ENCODE peak calls at places on chromosomes 11 and 22, in ten cellular contexts. C is fibroblast of villous mesenchyme; E is mesendoderm; V is lung; F is CD4-positive, CD25-positive, alpha-beta regulatory T cell; O is astrocyte of the spinal cord; P is IMR-90; N is coronary artery; I is RWPE2; U is fibroblast of mammary gland. Y is an unnamed sample.

GRCh38 chr11:132126973-132127900 is 756.8 kb downstream of the NTM start:
- DNase-seq in C (peak), E (peak), V (peak), F (no peak), O (peak), P (peak), N (no peak), I (no peak), U (peak), Y (no peak)

GRCh38 chr11:72639475-72640375 is 34.5 kb downstream of the PDE2A start:
- DNase-seq in C (no peak), E (no peak), V (no peak), F (no peak), O (no peak), P (no peak), N (no peak), I (no peak), U (no peak), Y (no peak)

GRCh38 chr22:49544286-49544685 is 283.4 kb downstream of the BRD1 start:
- DNase-seq in C (no peak), E (no peak), V (no peak), F (no peak), O (no peak), P (no peak), N (no peak), I (no peak), U (no peak), Y (no peak)

GRCh38 chr11:66227700-66228099 is 40.7 kb upstream of the RAB1B start:
- DNase-seq in C (no peak), E (no peak), V (no peak), F (no peak), O (no peak), P (no peak), N (no peak), I (no peak), U (no peak), Y (no peak)

GRCh38 chr22:43467171-43467570 is 55.4 kb downstream of the MPPED1 start:
- DNase-seq in C (no peak), E (no peak), V (no peak), F (no peak), O (no peak), P (no peak), N (no peak), I (no peak), U (no peak), Y (no peak)

GRCh38 chr11:120337896-120338840 is 2.0 kb downstream of the ARHGEF12 start:
- DNase-seq in C (peak), E (no peak), V (no peak), F (no peak), O (peak), P (peak), N (no peak), I (no peak), U (peak), Y (no peak)

GRCh38 chr22:41256254-41256897 is 15.6 kb upstream of the CHADL start:
- DNase-seq in C (peak), E (no peak), V (no peak), F (no peak), O (peak), P (peak), N (no peak), I (no peak), U (peak), Y (no peak)

GRCh38 chr11:80417681-80418080 is 976.9 kb upstream of the TENM4 start:
- DNase-seq in C (no peak), E (no peak), V (no peak), F (no peak), O (peak), P (no peak), N (no peak), I (no peak), U (peak), Y (no peak)

GRCh38 chr22:33299245-33299956 is 241.2 kb upstream of the SYN3 start:
- DNase-seq in C (no peak), E (peak), V (no peak), F (no peak), O (no peak), P (no peak), N (no peak), I (no peak), U (no peak), Y (no peak)

GRCh38 chr11:103070142-103070541 is 21.8 kb downstream of the DCUN1D5 start:
- DNase-seq in C (no peak), E (no peak), V (no peak), F (no peak), O (no peak), P (no peak), N (no peak), I (no peak), U (no peak), Y (no peak)

GRCh38 chr11:84218318-84218717 is 932.2 kb upstream of the CCDC90B start:
- DNase-seq in C (no peak), E (peak), V (no peak), F (no peak), O (no peak), P (no peak), N (no peak), I (no peak), U (peak), Y (no peak)

GRCh38 chr11:17525570-17525969 is 18.6 kb downstream of the USH1C start:
- DNase-seq in C (no peak), E (no peak), V (no peak), F (no peak), O (no peak), P (no peak), N (no peak), I (no peak), U (no peak), Y (no peak)

GRCh38 chr11:88454881-88455280 is 117.3 kb upstream of the CTSC start:
- DNase-seq in C (peak), E (no peak), V (no peak), F (no peak), O (no peak), P (peak), N (no peak), I (no peak), U (peak), Y (no peak)

GRCh38 chr11:36149538-36150242 is 139.5 kb downstream of the COMMD9 start:
- DNase-seq in C (peak), E (peak), V (peak), F (no peak), O (peak), P (peak), N (peak), I (peak), U (peak), Y (peak)

GRCh38 chr22:42344391-42344861 is 74.0 kb upstream of the TCF20 start:
- DNase-seq in C (no peak), E (peak), V (no peak), F (no peak), O (peak), P (no peak), N (no peak), I (no peak), U (no peak), Y (no peak)

GRCh38 chr11:91435694-91436375 is 788.8 kb upstream of the FAT3 start:
- DNase-seq in C (no peak), E (peak), V (no peak), F (no peak), O (no peak), P (no peak), N (no peak), I (no peak), U (no peak), Y (no peak)

DNA sequence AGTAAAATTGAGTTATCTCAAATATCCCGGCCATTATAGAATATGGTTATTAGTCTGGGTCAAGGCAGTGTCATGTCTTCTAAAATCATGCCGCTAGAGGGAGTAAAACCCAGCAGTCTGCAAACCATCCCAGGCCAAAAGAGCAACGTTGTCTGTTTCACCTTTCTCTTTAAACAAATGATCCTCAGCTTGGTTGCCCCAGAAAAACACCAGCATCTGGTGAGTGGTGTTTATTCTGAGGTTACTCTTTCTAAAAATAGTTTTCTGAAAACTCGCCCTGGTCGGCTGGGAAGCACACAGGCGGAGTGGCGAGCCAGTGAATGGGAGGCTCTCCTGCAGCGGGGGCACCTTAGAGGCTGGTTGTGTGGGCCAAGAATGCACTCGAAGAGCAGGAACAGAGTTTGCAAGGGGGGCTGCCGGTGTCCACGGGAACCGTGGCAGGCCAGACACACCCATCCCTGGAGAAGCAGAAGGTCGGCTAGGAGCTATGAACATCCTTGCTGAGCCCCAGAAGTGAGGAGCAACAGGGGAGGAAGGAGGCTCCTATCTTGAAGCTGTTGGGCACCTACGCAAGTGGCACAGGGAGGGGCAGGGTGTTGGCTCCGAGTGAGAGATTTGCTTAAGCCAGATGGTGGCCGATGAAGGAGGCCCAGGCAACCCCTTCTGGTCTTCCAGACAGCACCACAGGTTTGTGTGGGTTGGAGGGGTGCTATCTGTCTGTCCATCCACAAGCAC is 297.1 kb downstream of the ETS1 start:
- DNase-seq in C (peak), E (peak), V (peak), F (peak), O (peak), P (peak), N (no peak), I (no peak), U (peak), Y (peak)
- H3K4me3 ChIP-seq in C (no peak), E (no peak), V (no peak), F (peak), O (no peak), P (no peak), N (peak), I (no peak), U (no peak), Y (no peak)

DNA sequence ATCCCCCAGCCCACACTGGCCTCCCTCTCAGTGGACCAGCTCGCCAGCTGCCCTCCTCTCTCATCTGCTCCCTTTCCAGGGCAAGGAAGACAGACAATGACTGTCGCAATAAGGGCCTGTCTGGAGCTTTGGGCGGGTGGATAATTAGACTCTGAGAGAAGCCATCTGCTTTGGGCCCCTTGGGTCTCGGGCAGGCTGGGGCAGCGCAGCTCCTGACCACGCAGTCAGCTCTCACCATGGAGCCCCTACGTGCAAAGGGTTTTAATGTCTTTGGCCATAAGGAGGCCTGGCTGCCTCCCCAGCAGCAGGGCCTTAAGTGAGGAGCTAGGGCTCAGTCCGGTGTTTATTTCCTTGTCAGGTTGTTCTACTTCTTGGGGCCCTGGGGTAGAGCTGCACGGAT is 153.9 kb downstream of the CHST1 start:
- DNase-seq in C (no peak), E (no peak), V (no peak), F (no peak), O (no peak), P (no peak), N (peak), I (no peak), U (no peak), Y (no peak)
- H3K4me3 ChIP-seq in C (no peak), E (no peak), V (no peak), F (no peak), O (no peak), P (no peak), N (no peak), I (no peak), U (no peak), Y (no peak)

GRCh38 chr11:129680907-129681306 is 134.7 kb upstream of the TMEM45B start:
- DNase-seq in C (no peak), E (no peak), V (no peak), F (no peak), O (no peak), P (no peak), N (no peak), I (no peak), U (no peak), Y (no peak)

GRCh38 chr11:129681344-129682114 is 134.1 kb upstream of the TMEM45B start:
- DNase-seq in C (no peak), E (no peak), V (no peak), F (no peak), O (no peak), P (no peak), N (no peak), I (no peak), U (no peak), Y (peak)
- H3K4me3 ChIP-seq in C (no peak), E (no peak), V (no peak), F (no peak), O (no peak), P (no peak), N (no peak), I (no peak), U (no peak), Y (no peak)

GRCh38 chr11:8683115-8683807 is 669 bp downstream of the RPL27A start:
- DNase-seq in C (peak), E (peak), V (no peak), F (peak), O (no peak), P (no peak), N (no peak), I (peak), U (no peak), Y (no peak)

GRCh38 chr11:8686325-8686724 is 3.7 kb downstream of the RPL27A start:
- DNase-seq in C (no peak), E (no peak), V (no peak), F (no peak), O (no peak), P (no peak), N (peak), I (no peak), U (no peak), Y (no peak)

GRCh38 chr11:8685306-8685705 is 2.7 kb downstream of the RPL27A start:
- DNase-seq in C (no peak), E (no peak), V (no peak), F (no peak), O (no peak), P (no peak), N (no peak), I (no peak), U (no peak), Y (no peak)

GRCh38 chr11:8685820-8686219 is 3.2 kb downstream of the RPL27A start:
- DNase-seq in C (no peak), E (no peak), V (no peak), F (no peak), O (no peak), P (no peak), N (no peak), I (no peak), U (no peak), Y (no peak)

GRCh38 chr11:8684600-8685290 is 2.2 kb downstream of the RPL27A start:
- DNase-seq in C (no peak), E (no peak), V (no peak), F (no peak), O (no peak), P (no peak), N (no peak), I (no peak), U (no peak), Y (no peak)
- H3K4me3 ChIP-seq in C (peak), E (no peak), V (no peak), F (peak), O (peak), P (no peak), N (peak), I (peak), U (peak), Y (peak)

GRCh38 chr22:20130319-20130718 is 1.3 kb upstream of the ZDHHC8 start:
- DNase-seq in C (no peak), E (peak), V (no peak), F (no peak), O (no peak), P (no peak), N (no peak), I (no peak), U (no peak), Y (peak)
- H3K4me3 ChIP-seq in C (no peak), E (no peak), V (no peak), F (no peak), O (no peak), P (no peak), N (peak), I (no peak), U (no peak), Y (no peak)

DNA sequence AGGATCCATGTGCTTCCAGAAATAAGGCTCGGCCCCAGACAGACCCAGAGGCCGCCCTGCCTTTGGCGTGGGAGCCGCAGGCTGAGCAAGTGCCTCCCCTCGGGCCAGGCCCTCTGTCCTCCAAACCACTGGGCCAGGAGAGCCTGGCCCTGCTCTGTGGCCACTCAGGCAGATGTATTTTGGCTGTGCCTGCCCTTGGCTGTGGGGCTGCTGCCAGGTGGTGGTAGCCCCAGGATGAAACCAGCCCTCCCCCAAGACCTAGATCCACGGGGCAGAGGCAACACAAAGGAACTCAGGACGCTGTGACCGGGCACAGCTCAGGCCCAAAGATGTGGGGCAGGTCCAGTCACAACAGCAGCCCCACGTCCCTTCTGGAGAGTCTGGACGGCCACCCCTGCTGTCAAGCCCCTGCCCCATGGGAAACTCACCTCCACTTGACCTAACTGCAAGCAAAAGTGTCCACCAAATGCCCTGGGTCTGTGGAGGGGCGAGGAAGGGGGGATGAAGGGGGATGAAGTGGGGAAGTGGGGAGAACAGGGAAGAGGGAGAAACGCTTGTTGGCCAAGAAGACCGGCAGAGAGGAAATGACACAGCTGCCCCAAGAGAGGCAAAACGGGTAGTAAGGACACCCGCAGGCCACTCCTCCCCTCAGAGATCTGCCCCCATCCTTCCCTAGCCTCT is 23.9 kb downstream of the PISD start:
- DNase-seq in C (no peak), E (no peak), V (peak), F (no peak), O (no peak), P (no peak), N (no peak), I (no peak), U (peak), Y (no peak)
- H3K4me3 ChIP-seq in C (no peak), E (no peak), V (no peak), F (no peak), O (no peak), P (no peak), N (peak), I (no peak), U (no peak), Y (no peak)

GRCh38 chr22:26482171-26482570 is 1.4 kb downstream of the HPS4 start:
- DNase-seq in C (no peak), E (no peak), V (no peak), F (no peak), O (no peak), P (no peak), N (no peak), I (no peak), U (no peak), Y (peak)
- H3K4me3 ChIP-seq in C (no peak), E (no peak), V (no peak), F (peak), O (no peak), P (no peak), N (no peak), I (no peak), U (no peak), Y (peak)